ENCODE peak calls at places on chromosomes 6 and 20, in eight cellular contexts. E, O, W, H, L, Z, A and Y are unnamed samples.

GRCh38 chr20:528923-529594 is 14.5 kb downstream of the CSNK2A1 start:
- DNase-seq in E (no peak), O (no peak), W (no peak), H (peak; percentile 58), L (no peak), Z (no peak), A (no peak), Y (no peak)

GRCh38 chr6:163417595-163417994 is 3.1 kb downstream of the QKI start:
- DNase-seq in E (no peak), O (no peak), W (no peak), H (no peak), L (no peak), Z (no peak), A (no peak), Y (no peak)

GRCh38 chr6:90610291-90610670 is 23.4 kb upstream of the MAP3K7 start:
- DNase-seq in E (no peak), O (no peak), W (no peak), H (no peak), L (no peak), Z (no peak), A (peak; percentile 65), Y (peak; percentile 18)

GRCh38 chr20:35226775-35227681 is 538 bp downstream of the MMP24 start:
- DNase-seq in E (peak; percentile 35), O (no peak), W (no peak), H (peak; percentile 50), L (peak; percentile 41), Z (peak; percentile 5), A (peak; percentile 93), Y (peak; percentile 41)

GRCh38 chr6:1103945-1104623 is 207.8 kb upstream of the FOXQ1 start:
- DNase-seq in E (no peak), O (no peak), W (no peak), H (no peak), L (no peak), Z (no peak), A (no peak), Y (no peak)

GRCh38 chr6:121093928-121094327 is 240.4 kb downstream of the TBC1D32 start:
- DNase-seq in E (no peak), O (no peak), W (no peak), H (no peak), L (no peak), Z (no peak), A (no peak), Y (no peak)

GRCh38 chr20:32285621-32286334 is 8.3 kb downstream of the KIF3B start:
- DNase-seq in E (no peak), O (no peak), W (peak; percentile 84), H (no peak), L (no peak), Z (no peak), A (no peak), Y (no peak)

GRCh38 chr20:63750807-63751470 is 11.4 kb downstream of the SLC2A4RG start:
- DNase-seq in E (no peak), O (peak; percentile 80), W (no peak), H (no peak), L (no peak), Z (no peak), A (peak; percentile 83), Y (no peak)

GRCh38 chr6:34771727-34772126 is 14.4 kb downstream of the SNRPC start:
- DNase-seq in E (no peak), O (no peak), W (no peak), H (no peak), L (no peak), Z (no peak), A (no peak), Y (no peak)

GRCh38 chr20:5557123-5557522 is 193.1 kb upstream of the SHLD1 start:
- DNase-seq in E (peak; percentile 61), O (no peak), W (peak; percentile 15), H (peak; percentile 67), L (peak; percentile 54), Z (peak; percentile 58), A (no peak), Y (peak; percentile 36)

GRCh38 chr6:159935633-159936032 is 33.2 kb upstream of the IGF2R start:
- DNase-seq in E (no peak), O (no peak), W (no peak), H (no peak), L (no peak), Z (no peak), A (no peak), Y (no peak)

GRCh38 chr6:52019092-52019491 is 68.3 kb downstream of the PKHD1 start:
- DNase-seq in E (no peak), O (no peak), W (no peak), H (no peak), L (no peak), Z (no peak), A (no peak), Y (no peak)

GRCh38 chr6:52019851-52020250 is 67.6 kb downstream of the PKHD1 start:
- DNase-seq in E (no peak), O (no peak), W (no peak), H (no peak), L (no peak), Z (no peak), A (no peak), Y (no peak)

GRCh38 chr6:52015953-52016352 is 71.5 kb downstream of the PKHD1 start:
- DNase-seq in E (no peak), O (no peak), W (no peak), H (no peak), L (no peak), Z (no peak), A (no peak), Y (no peak)

GRCh38 chr6:52014391-52014790 is 73.0 kb downstream of the PKHD1 start:
- DNase-seq in E (no peak), O (no peak), W (no peak), H (no peak), L (no peak), Z (no peak), A (no peak), Y (no peak)

DNA sequence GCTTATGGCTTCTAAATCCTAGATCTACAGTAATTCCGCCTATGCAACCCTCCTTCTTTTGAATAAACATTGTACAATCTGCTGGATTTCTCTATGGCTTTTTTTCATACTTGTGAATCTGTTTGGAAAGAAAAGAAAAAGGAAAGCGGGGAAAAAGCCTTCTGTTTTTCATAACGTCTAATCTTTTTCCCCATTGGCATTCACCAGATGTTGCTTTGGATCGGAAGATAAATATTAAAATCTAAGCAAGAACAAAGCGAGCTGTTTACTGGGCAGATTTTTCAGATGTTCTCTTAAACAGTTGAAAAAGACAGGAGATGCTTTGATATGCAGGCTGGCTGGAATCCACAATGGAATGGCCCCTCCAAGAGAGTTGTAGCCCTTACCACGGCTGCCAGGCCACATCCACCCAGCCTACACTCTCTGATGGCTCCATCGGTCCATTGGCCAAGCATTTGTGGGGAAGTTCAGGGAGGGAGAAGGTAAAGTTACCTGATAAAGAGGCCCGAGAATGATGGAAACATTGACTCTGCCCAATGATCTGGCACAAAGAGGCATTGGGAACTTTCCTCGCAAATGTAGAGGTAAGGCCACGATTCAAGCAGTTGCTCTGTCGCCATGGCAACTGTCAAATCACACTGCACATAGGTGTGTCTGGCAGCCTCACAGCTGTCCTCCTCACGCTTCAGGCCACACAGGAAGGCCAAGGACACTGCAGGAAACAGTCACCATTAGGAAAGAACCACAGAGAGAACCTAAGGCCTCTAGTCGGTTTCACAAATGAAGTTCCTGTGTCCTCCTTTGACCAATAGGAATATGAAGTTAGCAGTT is 70.3 kb downstream of the PKHD1 start:
- DNase-seq in E (no peak), O (no peak), W (no peak), H (no peak), L (no peak), Z (no peak), A (no peak), Y (no peak)
- TF ChIP-seq EP300 in E (no peak), O (no peak), W (no peak), H (no peak), L (no peak), Z (no peak), A (no peak), Y (no peak)

GRCh38 chr6:21305827-21306469 is 287.6 kb upstream of the SOX4 start:
- DNase-seq in E (peak; percentile 70), O (no peak), W (no peak), H (no peak), L (no peak), Z (no peak), A (no peak), Y (no peak)
- TF ChIP-seq EP300 in E (peak; percentile 62), O (no peak), W (no peak), H (no peak), L (no peak), Z (no peak), A (no peak), Y (no peak)

GRCh38 chr6:37713529-37714119 is 15.9 kb upstream of the MDGA1 start:
- DNase-seq in E (no peak), O (no peak), W (no peak), H (no peak), L (no peak), Z (no peak), A (no peak), Y (no peak)
- TF ChIP-seq EP300 in E (no peak), O (no peak), W (no peak), H (no peak), L (no peak), Z (no peak), A (no peak), Y (no peak)

GRCh38 chr6:167766986-167767714 is 59.6 kb upstream of the AFDN start:
- DNase-seq in E (no peak), O (peak; percentile 71), W (no peak), H (no peak), L (no peak), Z (no peak), A (no peak), Y (no peak)
- TF ChIP-seq EP300 in E (no peak), O (no peak), W (no peak), H (no peak), L (no peak), Z (no peak), A (no peak), Y (no peak)

DNA sequence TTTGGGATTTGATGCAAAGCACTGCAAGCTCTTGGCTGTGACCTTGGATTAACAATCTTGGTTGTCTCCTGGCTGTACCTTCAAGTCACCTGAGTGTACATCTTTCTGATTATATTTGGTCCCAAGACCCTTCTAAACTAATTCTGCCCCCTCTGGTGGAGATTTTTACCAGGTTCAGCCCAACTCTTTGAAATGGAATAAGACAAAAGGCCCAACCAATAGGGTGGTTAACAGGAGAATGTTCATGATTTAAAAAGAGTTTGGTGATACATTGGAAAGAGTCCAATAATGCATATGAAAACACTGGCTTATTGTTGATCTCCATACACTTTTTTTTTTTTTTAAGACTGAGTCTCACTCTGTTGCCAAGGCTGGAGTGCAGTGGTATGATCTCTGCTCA is 77.5 kb upstream of the CD83 start:
- DNase-seq in E (peak; percentile 11), O (no peak), W (no peak), H (no peak), L (no peak), Z (no peak), A (no peak), Y (no peak)
- TF ChIP-seq EP300 in E (no peak), O (no peak), W (no peak), H (no peak), L (no peak), Z (no peak), A (no peak), Y (no peak)

DNA sequence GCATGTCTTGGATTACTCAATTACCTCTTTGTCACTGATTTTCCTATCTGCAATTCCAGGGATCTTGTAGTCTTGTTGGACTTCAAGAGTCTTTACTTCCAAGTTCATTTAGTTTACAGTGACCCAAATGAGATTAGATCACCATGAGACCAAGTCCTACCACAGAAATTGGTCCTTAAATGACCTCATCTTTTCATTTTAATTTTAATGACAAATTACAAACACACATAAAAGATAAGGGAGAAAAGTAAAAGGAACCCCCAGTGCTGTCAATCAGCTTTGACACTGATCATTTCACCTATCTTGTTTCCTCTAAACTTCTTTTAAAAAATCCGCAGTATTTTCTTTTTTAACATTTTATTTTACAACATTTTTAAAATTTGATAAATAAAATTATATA is 54.9 kb upstream of the FYN start:
- DNase-seq in E (no peak), O (no peak), W (no peak), H (no peak), L (no peak), Z (no peak), A (no peak), Y (no peak)
- TF ChIP-seq EP300 in E (no peak), O (no peak), W (no peak), H (no peak), L (no peak), Z (no peak), A (no peak), Y (no peak)